ENCODE peak calls at places on chromosomes 12 and 14, in ten cellular contexts. U is AG10803; M is cardiac muscle cell; S is testis; J is neural crest cell; R is astrocyte of the spinal cord; P is activated T-cell treated with anti-CD3 and anti-CD28 coated beads, Interleukin-2, amount 50 U/mL, for 1 hour; V is NCI-H1417; D is A172; H is amniotic stem cell. F is an unnamed sample.

GRCh38 chr12:130832561-130833209 is 6.4 kb downstream of the STX2 start:
- DNase-seq in U (peak; percentile 76), M (peak; percentile 62), S (no peak), J (no peak), R (peak; percentile 39), P (no peak), V (no peak), D (peak; percentile 29), H (no peak), F (no peak)

GRCh38 chr14:92692822-92693226 is 55.6 kb downstream of the LGMN start:
- DNase-seq in U (no peak), M (peak; percentile 66), S (peak; percentile 63), J (no peak), R (peak; percentile 23), P (no peak), V (peak; percentile 78), D (peak; percentile 30), H (no peak), F (peak; percentile 97)

GRCh38 chr14:77302926-77303325 is 17.8 kb downstream of the POMT2 start:
- DNase-seq in U (peak; percentile 37), M (peak; percentile 16), S (no peak), J (no peak), R (peak; percentile 62), P (no peak), V (no peak), D (peak; percentile 79), H (no peak), F (no peak)

GRCh38 chr14:99215277-99215676 is 56.7 kb downstream of the BCL11B start:
- DNase-seq in U (peak; percentile 96), M (peak; percentile 21), S (no peak), J (no peak), R (peak; percentile 97), P (no peak), V (no peak), D (no peak), H (peak; percentile 62), F (peak; percentile 46)

GRCh38 chr14:95468416-95469133 is 47.9 kb downstream of the SYNE3 start:
- DNase-seq in U (no peak), M (no peak), S (no peak), J (no peak), R (no peak), P (no peak), V (no peak), D (no peak), H (no peak), F (no peak)

GRCh38 chr14:68262567-68262966 is 443.0 kb downstream of the RAD51B start:
- DNase-seq in U (no peak), M (no peak), S (no peak), J (no peak), R (no peak), P (no peak), V (no peak), D (no peak), H (no peak), F (no peak)

GRCh38 chr12:24596768-24597388 is 352.0 kb downstream of the BCAT1 start:
- DNase-seq in U (peak; percentile 38), M (peak; percentile 69), S (no peak), J (no peak), R (peak; percentile 57), P (no peak), V (peak; percentile 41), D (peak; percentile 34), H (no peak), F (no peak)

GRCh38 chr14:51479584-51480305 is 172.0 kb upstream of the FRMD6 start:
- DNase-seq in U (peak; percentile 85), M (peak; percentile 66), S (peak; percentile 23), J (no peak), R (no peak), P (no peak), V (no peak), D (no peak), H (no peak), F (no peak)

GRCh38 chr14:56135001-56135400 is 16.8 kb downstream of the PELI2 start:
- DNase-seq in U (no peak), M (no peak), S (peak; percentile 46), J (no peak), R (no peak), P (no peak), V (no peak), D (no peak), H (no peak), F (no peak)

GRCh38 chr12:52566847-52567291 is 6.8 kb downstream of the KRT74 start:
- DNase-seq in U (no peak), M (peak; percentile 13), S (peak; percentile 25), J (no peak), R (no peak), P (peak; percentile 32), V (no peak), D (no peak), H (no peak), F (no peak)

GRCh38 chr12:132352896-132353800 is 23.8 kb upstream of the GALNT9 start:
- DNase-seq in U (no peak), M (no peak), S (no peak), J (no peak), R (no peak), P (no peak), V (no peak), D (no peak), H (no peak), F (no peak)

GRCh38 chr12:50224026-50224692 is 57.0 kb upstream of the CERS5 start:
- DNase-seq in U (peak; percentile 42), M (no peak), S (no peak), J (no peak), R (peak; percentile 39), P (no peak), V (peak; percentile 88), D (peak; percentile 78), H (no peak), F (peak; percentile 93)

GRCh38 chr12:79763748-79764452 is 73.1 kb upstream of the PAWR start:
- DNase-seq in U (no peak), M (peak; percentile 43), S (peak; percentile 18), J (no peak), R (no peak), P (no peak), V (no peak), D (no peak), H (no peak), F (no peak)

GRCh38 chr12:27552886-27553560 is 29.0 kb downstream of the PPFIBP1 start:
- DNase-seq in U (no peak), M (no peak), S (peak; percentile 27), J (peak; percentile 31), R (no peak), P (no peak), V (no peak), D (peak; percentile 27), H (no peak), F (no peak)

GRCh38 chr12:69875416-69875815 is 50.4 kb downstream of the MYRFL start:
- DNase-seq in U (no peak), M (no peak), S (no peak), J (no peak), R (no peak), P (no peak), V (no peak), D (no peak), H (no peak), F (no peak)

GRCh38 chr12:79883216-79883615 is 51.7 kb downstream of the PPP1R12A start:
- DNase-seq in U (peak; percentile 33), M (peak; percentile 21), S (no peak), J (no peak), R (peak; percentile 65), P (no peak), V (no peak), D (peak; percentile 18), H (peak; percentile 13), F (no peak)

GRCh38 chr12:118603610-118604361 is 227.4 kb downstream of the SUDS3 start:
- DNase-seq in U (no peak), M (no peak), S (no peak), J (no peak), R (no peak), P (no peak), V (no peak), D (no peak), H (no peak), F (no peak)

GRCh38 chr12:108846320-108846719 is 11.1 kb downstream of the SSH1 start:
- DNase-seq in U (peak; percentile 80), M (no peak), S (no peak), J (no peak), R (no peak), P (no peak), V (no peak), D (no peak), H (no peak), F (no peak)

GRCh38 chr14:25988536-25988935 is 609.3 kb downstream of the NOVA1 start:
- DNase-seq in U (no peak), M (no peak), S (no peak), J (no peak), R (no peak), P (no peak), V (no peak), D (no peak), H (no peak), F (no peak)

GRCh38 chr14:41830679-41831078 is 224.0 kb downstream of the LRFN5 start:
- DNase-seq in U (peak; percentile 1), M (peak; percentile 72), S (no peak), J (no peak), R (peak; percentile 56), P (no peak), V (no peak), D (no peak), H (no peak), F (peak; percentile 31)

GRCh38 chr14:36604757-36605505 is 22.5 kb upstream of the NKX2-8 start:
- DNase-seq in U (peak; percentile 71), M (peak; percentile 75), S (peak; percentile 70), J (peak; percentile 53), R (peak; percentile 70), P (no peak), V (peak; percentile 97), D (peak; percentile 39), H (no peak), F (peak; percentile 100)

GRCh38 chr14:75979071-75979571 is 2.7 kb downstream of the TGFB3 start:
- DNase-seq in U (peak; percentile 62), M (peak; percentile 66), S (peak; percentile 46), J (peak; percentile 31), R (peak; percentile 47), P (peak; percentile 38), V (no peak), D (no peak), H (no peak), F (no peak)

GRCh38 chr14:89920041-89920440 is 34.5 kb downstream of the EFCAB11 start:
- DNase-seq in U (no peak), M (no peak), S (no peak), J (no peak), R (no peak), P (no peak), V (no peak), D (no peak), H (no peak), F (no peak)

GRCh38 chr14:92703516-92703915 is 44.9 kb downstream of the LGMN start:
- DNase-seq in U (no peak), M (no peak), S (no peak), J (no peak), R (no peak), P (no peak), V (no peak), D (no peak), H (no peak), F (no peak)

GRCh38 chr14:75432406-75432805 is 4.6 kb downstream of the JDP2 start:
- DNase-seq in U (no peak), M (no peak), S (no peak), J (no peak), R (no peak), P (no peak), V (no peak), D (no peak), H (no peak), F (no peak)

GRCh38 chr14:22545842-22546721 is 42.9 kb downstream of the DAD1 start:
- DNase-seq in U (peak; percentile 64), M (peak; percentile 72), S (peak; percentile 36), J (no peak), R (peak; percentile 91), P (peak; percentile 61), V (no peak), D (peak; percentile 74), H (peak; percentile 78), F (no peak)

GRCh38 chr14:90570463-90570860 is 173.6 kb downstream of the CALM1 start:
- DNase-seq in U (no peak), M (no peak), S (no peak), J (no peak), R (no peak), P (no peak), V (no peak), D (no peak), H (no peak), F (no peak)

GRCh38 chr12:131093971-131094830 is 140.5 kb downstream of the ADGRD1 start:
- DNase-seq in U (no peak), M (no peak), S (peak; percentile 10), J (no peak), R (no peak), P (no peak), V (no peak), D (no peak), H (no peak), F (no peak)